ENCODE peak calls at places on chromosome 19, in eight cellular contexts. S is small intestine; V is aorta; F is neuronal stem cell; X is uterus; N is IMR-90; E is gastrocnemius medialis; M is effector memory CD4-positive, alpha-beta T cell. Y is an unnamed sample. For H3K27me3, the result is how much of the 10 kb centered on the place peaks cover.

GRCh38 chr19:43812259-43812658 is 10.0 kb upstream of the LYPD5 start:
- DNase-seq in S (no peak), V (no peak), F (no peak), X (no peak), N (no peak), E (no peak), M (no peak), Y (no peak)

GRCh38 chr19:18669524-18669817 is 14.0 kb upstream of the CRTC1 start:
- DNase-seq in S (no peak), V (no peak), F (no peak), X (no peak), N (peak), E (no peak), M (no peak), Y (no peak)

GRCh38 chr19:29666634-29667389 is 1.6 kb downstream of the PLEKHF1 start:
- DNase-seq in S (peak), V (peak), F (peak), X (peak), N (peak), E (no peak), M (no peak), Y (peak)

GRCh38 chr19:39212377-39212742 is 8.3 kb upstream of the SYCN start:
- DNase-seq in S (peak), V (no peak), F (no peak), X (no peak), N (no peak), E (no peak), M (peak), Y (no peak)

GRCh38 chr19:5436101-5436947 is 18.9 kb upstream of the ZNRF4 start:
- DNase-seq in S (no peak), V (no peak), F (peak), X (no peak), N (peak), E (no peak), M (no peak), Y (no peak)

GRCh38 chr19:5376928-5377327 is 36.3 kb upstream of the PTPRS start:
- DNase-seq in S (no peak), V (no peak), F (no peak), X (no peak), N (no peak), E (no peak), M (no peak), Y (no peak)

GRCh38 chr19:38321646-38322323 is 2.1 kb downstream of the KCNK6 start:
- DNase-seq in S (no peak), V (peak), F (no peak), X (peak), N (peak), E (no peak), M (no peak), Y (no peak)

GRCh38 chr19:30240904-30241695 is 131.1 kb upstream of the ZNF536 start:
- DNase-seq in S (no peak), V (no peak), F (no peak), X (no peak), N (no peak), E (no peak), M (no peak), Y (no peak)

GRCh38 chr19:58170860-58171259 is 12.0 kb upstream of the ZNF274 start:
- DNase-seq in S (no peak), V (no peak), F (no peak), X (no peak), N (peak), E (no peak), M (no peak), Y (no peak)

GRCh38 chr19:5828661-5829566 is 10.6 kb downstream of the FUT6 start:
- DNase-seq in S (no peak), V (no peak), F (peak), X (no peak), N (no peak), E (no peak), M (peak), Y (no peak)

GRCh38 chr19:48661746-48662145 is 11.1 kb downstream of the NTN5 start:
- DNase-seq in S (no peak), V (no peak), F (no peak), X (no peak), N (no peak), E (no peak), M (no peak), Y (no peak)

GRCh38 chr19:45825917-45826893 is 11.1 kb upstream of the RSPH6A start:
- DNase-seq in S (no peak), V (no peak), F (no peak), X (no peak), N (no peak), E (no peak), M (no peak), Y (no peak)

GRCh38 chr19:49200238-49200862 is 42.8 kb downstream of the TRPM4 start:
- DNase-seq in S (peak), V (no peak), F (no peak), X (no peak), N (no peak), E (no peak), M (no peak), Y (no peak)

GRCh38 chr19:7459773-7460172 is 29.1 kb downstream of the PEX11G start:
- DNase-seq in S (no peak), V (no peak), F (no peak), X (no peak), N (no peak), E (no peak), M (no peak), Y (no peak)

GRCh38 chr19:48391100-48392005 is at the start of gene KDELR1:
- DNase-seq in S (peak), V (peak), F (peak), X (peak), N (peak), E (peak), M (peak), Y (peak)

GRCh38 chr19:16698914-16699313 is 20.7 kb upstream of the NWD1 start:
- DNase-seq in S (no peak), V (no peak), F (no peak), X (no peak), N (no peak), E (peak), M (no peak), Y (peak)

GRCh38 chr19:46239193-46239767 is 9.7 kb downstream of the IGFL1 start:
- DNase-seq in S (no peak), V (no peak), F (no peak), X (no peak), N (no peak), E (no peak), M (no peak), Y (no peak)

GRCh38 chr19:13954185-13954584 is 1.9 kb downstream of the DCAF15 start:
- DNase-seq in S (no peak), V (no peak), F (no peak), X (no peak), N (no peak), E (no peak), M (no peak), Y (no peak)
- H3K4me3 ChIP-seq in S (no peak), V (no peak), F (peak), X (no peak), N (no peak), E (no peak), M (no peak), Y (no peak)

DNA sequence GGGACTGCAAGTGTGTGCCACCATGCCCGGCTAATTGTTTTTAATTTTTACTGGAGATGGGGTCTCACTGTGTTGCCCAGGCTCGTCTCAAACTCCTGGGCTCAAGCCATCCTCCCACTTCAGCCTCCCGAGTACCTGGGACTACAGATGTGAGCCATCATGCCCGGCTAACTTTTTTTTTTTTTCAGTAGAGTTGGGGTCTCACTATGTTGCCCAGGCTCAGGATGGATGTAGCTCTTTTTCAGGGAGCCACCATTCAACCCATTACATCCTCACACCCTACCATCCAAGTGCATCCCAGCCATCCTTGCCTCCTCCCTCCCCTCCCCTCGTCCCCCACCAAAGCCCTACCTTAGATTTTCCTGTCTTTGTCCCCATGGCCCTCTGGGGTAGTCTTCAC is 14.9 kb downstream of the CELF5 start:
- DNase-seq in S (no peak), V (no peak), F (no peak), X (no peak), N (no peak), E (no peak), M (no peak), Y (no peak)
- H3K27me3 ChIP-seq in S (under half), V (under half), F (under half), X (under half), N (under half), E (under half), M (under half), Y (under half)

GRCh38 chr19:23474761-23475160 is 79.5 kb upstream of the ZNF91 start:
- DNase-seq in S (no peak), V (no peak), F (no peak), X (no peak), N (no peak), E (no peak), M (no peak), Y (no peak)

GRCh38 chr19:23474172-23474571 is 78.9 kb upstream of the ZNF91 start:
- DNase-seq in S (no peak), V (no peak), F (no peak), X (no peak), N (no peak), E (no peak), M (no peak), Y (no peak)

GRCh38 chr19:23475477-23475876 is 80.2 kb upstream of the ZNF91 start:
- DNase-seq in S (no peak), V (no peak), F (no peak), X (no peak), N (no peak), E (no peak), M (no peak), Y (no peak)

DNA sequence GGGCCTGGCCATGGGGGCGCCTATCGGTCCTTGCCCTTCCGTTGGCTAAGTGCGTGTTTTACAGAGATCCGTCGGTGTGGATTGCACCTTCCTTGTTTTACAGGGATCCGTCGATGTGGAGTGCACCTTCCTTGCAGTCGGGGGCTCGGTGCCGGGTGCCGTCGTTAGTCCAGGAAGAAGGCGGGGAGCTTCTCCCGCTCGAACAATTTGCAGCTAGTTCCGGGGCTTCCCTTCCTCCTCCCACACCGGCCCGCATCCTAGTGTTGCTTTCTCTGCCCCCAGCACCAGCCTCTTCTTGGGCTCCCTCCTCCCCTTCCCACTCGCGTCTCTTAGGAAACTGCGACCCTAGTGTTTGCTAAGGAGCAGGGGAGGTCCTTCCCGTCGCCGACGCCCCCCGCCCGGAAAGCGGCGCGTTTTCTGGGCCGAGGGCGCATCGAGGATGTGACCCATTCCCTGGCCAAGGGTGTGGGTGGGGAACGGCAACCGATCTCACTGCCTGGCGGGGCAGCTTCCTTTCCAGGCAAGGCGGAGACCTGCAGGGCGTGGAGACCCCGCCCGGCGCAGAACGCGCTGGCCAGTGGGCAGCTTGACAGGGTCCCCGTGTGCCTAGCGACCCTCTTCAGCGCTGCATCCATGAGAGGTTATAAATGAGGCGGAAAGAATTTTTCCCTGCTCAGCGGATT is 75.7 kb upstream of the ZNF91 start:
- DNase-seq in S (no peak), V (no peak), F (no peak), X (no peak), N (no peak), E (no peak), M (no peak), Y (no peak)
- H3K4me3 ChIP-seq in S (no peak), V (no peak), F (no peak), X (no peak), N (no peak), E (no peak), M (no peak), Y (no peak)

DNA sequence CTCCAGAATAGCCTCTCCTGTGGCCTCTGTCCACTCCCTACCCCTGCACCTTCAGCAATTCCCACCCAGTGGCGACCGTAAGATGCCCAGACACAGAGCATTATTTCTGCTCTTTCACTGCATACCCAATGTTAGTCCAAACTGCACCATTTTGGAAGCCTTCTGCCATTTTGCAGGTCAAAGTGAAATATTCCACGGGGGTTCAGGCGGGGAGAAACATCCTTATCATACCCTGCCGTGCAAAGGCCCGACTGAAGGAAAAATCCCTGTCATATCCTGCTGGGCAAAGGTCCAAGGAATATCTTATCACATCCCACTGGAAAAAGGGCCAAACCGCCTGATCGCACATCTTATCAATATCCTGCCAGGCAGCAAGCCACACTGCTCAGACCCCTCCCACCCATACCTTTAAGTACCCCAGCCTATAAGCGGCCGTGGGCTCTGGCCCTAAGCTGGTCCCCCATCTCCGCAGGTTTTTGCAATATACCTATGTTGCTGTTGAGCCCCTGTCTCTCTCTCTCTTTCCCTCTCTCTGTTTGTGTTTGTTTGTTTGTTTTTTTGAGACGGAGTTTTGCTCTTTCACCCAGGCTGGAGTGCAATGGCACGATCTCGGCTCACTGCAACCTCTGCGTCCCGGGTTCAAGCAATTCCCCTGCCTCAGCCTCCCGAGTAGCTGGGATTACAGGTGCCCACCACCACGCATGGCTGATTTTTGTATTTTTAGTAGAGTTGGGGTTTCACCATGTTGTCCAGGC is 18.2 kb downstream of the CLEC11A start:
- DNase-seq in S (no peak), V (no peak), F (no peak), X (no peak), N (no peak), E (no peak), M (no peak), Y (no peak)
- H3K27me3 ChIP-seq in S (under half), V (under half), F (under half), X (under half), N (under half), E (under half), M (under half), Y (under half)

GRCh38 chr19:1470864-1471513 is 8.0 kb downstream of the C19orf25 start:
- DNase-seq in S (no peak), V (no peak), F (peak), X (no peak), N (no peak), E (no peak), M (no peak), Y (peak)
- H3K4me3 ChIP-seq in S (peak), V (peak), F (no peak), X (no peak), N (no peak), E (peak), M (peak), Y (peak)

GRCh38 chr19:1529430-1529816 is 5.5 kb downstream of the PLK5 start:
- DNase-seq in S (no peak), V (peak), F (no peak), X (no peak), N (no peak), E (no peak), M (no peak), Y (no peak)
- H3K27me3 ChIP-seq in S (under half), V (under half), F (under half), X (under half), N (under half), E (under half), M (under half), Y (under half)

DNA sequence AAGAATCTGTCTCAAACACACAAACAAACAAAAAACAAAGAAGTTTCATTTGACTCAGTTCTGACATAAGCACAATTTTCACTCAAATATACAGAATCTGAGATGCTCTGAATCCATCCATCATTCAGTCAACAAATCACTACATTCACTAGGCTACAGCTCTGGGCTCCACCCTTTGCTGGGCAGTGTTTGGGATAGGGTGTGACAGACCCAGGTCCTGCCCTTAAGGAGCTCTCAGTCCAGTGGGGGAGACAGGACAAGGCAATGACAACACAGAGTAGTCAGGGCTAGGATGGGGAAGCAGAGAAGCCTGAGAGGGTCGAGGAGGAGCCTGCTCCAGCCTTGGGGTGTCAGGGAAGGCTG is 45.3 kb downstream of the SPTBN4 start:
- DNase-seq in S (no peak), V (no peak), F (no peak), X (no peak), N (no peak), E (no peak), M (no peak), Y (no peak)
- H3K4me3 ChIP-seq in S (no peak), V (no peak), F (no peak), X (no peak), N (no peak), E (no peak), M (no peak), Y (peak)

GRCh38 chr19:15455996-15456395 is 6.2 kb upstream of the WIZ start:
- DNase-seq in S (no peak), V (no peak), F (no peak), X (no peak), N (no peak), E (no peak), M (no peak), Y (no peak)
- H3K27me3 ChIP-seq in S (under half), V (under half), F (half or more), X (under half), N (under half), E (under half), M (under half), Y (under half)